ENCODE peak calls at places on chromosomes 13 and 19, in eight cellular contexts. R is ascending aorta, O is brain microvascular endothelial cell, G is right atrium auricular region, K is body of pancreas, U is psoas muscle, D is bronchial epithelial cell, Q is Panc1. P is an unnamed sample.

GRCh38 chr19:18536475-18536874 is 6.9 kb downstream of the FKBP8 start:
- DNase-seq in R (no peak), O (no peak), G (no peak), K (no peak), U (no peak), D (no peak), Q (no peak), P (no peak)

GRCh38 chr19:54275951-54276350 is 5.0 kb downstream of the LILRB2 start:
- DNase-seq in R (no peak), O (no peak), G (peak), K (no peak), U (no peak), D (no peak), Q (no peak), P (no peak)

GRCh38 chr13:24709186-24709913 is 29.1 kb downstream of the ATP12A start:
- DNase-seq in R (peak), O (no peak), G (no peak), K (no peak), U (no peak), D (no peak), Q (no peak), P (no peak)

GRCh38 chr13:26037302-26037701 is 14.5 kb downstream of the SHISA2 start:
- DNase-seq in R (no peak), O (no peak), G (no peak), K (no peak), U (no peak), D (peak), Q (no peak), P (no peak)

GRCh38 chr13:90485441-90485840 is 862.0 kb upstream of the MIR17HG start:
- DNase-seq in R (no peak), O (peak), G (no peak), K (no peak), U (no peak), D (peak), Q (no peak), P (peak)

GRCh38 chr19:34555447-34555846 is 73.9 kb downstream of the WTIP start:
- DNase-seq in R (no peak), O (peak), G (no peak), K (no peak), U (no peak), D (peak), Q (no peak), P (no peak)

GRCh38 chr13:94088742-94089141 is 390.7 kb downstream of the DCT start:
- DNase-seq in R (no peak), O (no peak), G (no peak), K (no peak), U (no peak), D (no peak), Q (no peak), P (no peak)

GRCh38 chr13:28046981-28047380 is 53.4 kb downstream of the FLT3 start:
- DNase-seq in R (no peak), O (peak), G (no peak), K (no peak), U (no peak), D (no peak), Q (no peak), P (no peak)

GRCh38 chr13:46526763-46527162 is 26.2 kb upstream of the LRCH1 start:
- DNase-seq in R (no peak), O (no peak), G (no peak), K (no peak), U (no peak), D (no peak), Q (no peak), P (no peak)

GRCh38 chr13:24746618-24747247 is 17.2 kb upstream of the RNF17 start:
- DNase-seq in R (no peak), O (no peak), G (no peak), K (no peak), U (no peak), D (no peak), Q (no peak), P (no peak)

GRCh38 chr19:33496016-33496415 is 25.6 kb downstream of the PEPD start:
- DNase-seq in R (no peak), O (no peak), G (no peak), K (no peak), U (no peak), D (no peak), Q (no peak), P (no peak)

GRCh38 chr19:7199613-7200533 is 94.3 kb downstream of the INSR start:
- DNase-seq in R (no peak), O (no peak), G (no peak), K (peak), U (no peak), D (no peak), Q (no peak), P (no peak)

GRCh38 chr19:49042177-49042576 is 1.5 kb upstream of the CGB5 start:
- DNase-seq in R (no peak), O (peak), G (no peak), K (no peak), U (no peak), D (peak), Q (no peak), P (no peak)

GRCh38 chr13:73259061-73259908 is 200.5 kb downstream of the KLF5 start:
- DNase-seq in R (no peak), O (no peak), G (no peak), K (no peak), U (no peak), D (no peak), Q (no peak), P (no peak)

DNA sequence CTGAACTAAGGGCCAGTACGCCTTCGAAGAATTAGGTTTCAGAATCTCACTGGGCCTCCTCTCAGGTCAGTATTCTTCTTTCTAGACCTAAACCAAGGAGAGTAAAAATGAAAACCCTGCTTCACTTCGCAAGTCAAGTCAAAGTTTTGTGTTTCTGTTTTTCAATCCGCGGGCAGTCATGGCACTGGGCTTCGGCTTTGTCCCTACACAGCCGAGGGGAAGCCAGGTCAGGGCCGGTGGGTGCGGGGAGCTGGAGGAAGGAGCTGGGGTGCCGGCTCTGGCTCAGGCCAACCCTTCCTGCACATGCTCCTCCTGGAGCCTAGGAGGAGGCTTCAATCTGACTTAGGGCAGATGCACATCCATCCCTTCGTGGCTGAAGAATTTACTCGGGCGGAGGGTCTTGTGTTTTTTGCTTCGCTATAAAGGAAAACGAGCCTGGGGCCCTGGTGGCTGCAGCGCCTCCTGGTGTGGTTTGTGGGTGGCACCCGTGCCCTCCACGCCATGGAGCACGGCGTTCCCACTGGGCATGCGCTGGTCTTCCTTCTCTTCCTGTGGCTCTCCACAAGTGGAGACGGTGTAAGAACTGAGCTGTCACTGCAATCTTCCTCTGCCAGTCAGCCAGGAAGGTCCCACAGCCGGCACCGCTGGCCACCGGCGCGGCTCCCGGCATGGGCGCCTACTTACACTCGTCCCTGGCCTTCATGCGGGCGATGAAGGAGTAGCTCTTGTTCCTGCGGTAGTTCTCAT is 22.5 kb downstream of the C19orf44 start:
- DNase-seq in R (no peak), O (no peak), G (no peak), K (no peak), U (no peak), D (no peak), Q (no peak), P (no peak)
- TF ChIP-seq CTCF in R (no peak), O (peak), G (no peak), K (no peak), U (no peak), D (peak), Q (no peak), P (peak)

DNA sequence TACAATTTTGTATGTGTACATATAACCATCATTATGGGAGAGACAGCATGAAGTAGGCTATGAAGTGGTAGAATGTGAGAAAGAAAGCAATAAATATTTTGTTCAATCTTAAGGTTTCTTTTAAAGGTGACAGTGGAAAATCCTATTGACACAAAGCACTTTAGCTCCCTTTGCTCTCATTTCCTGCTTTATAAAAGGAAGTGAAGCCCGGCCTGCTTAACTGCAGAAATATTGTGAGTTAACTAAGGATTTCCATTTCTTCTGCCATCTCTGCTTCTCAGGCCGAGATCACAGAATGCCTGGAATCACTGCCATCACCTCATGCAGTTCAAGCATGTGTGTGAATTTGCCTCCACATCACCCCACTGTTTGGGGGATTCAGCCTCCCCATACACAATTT is 83.5 kb downstream of the FRY start:
- DNase-seq in R (no peak), O (no peak), G (no peak), K (no peak), U (no peak), D (no peak), Q (no peak), P (no peak)
- H3K4me3 ChIP-seq in R (no peak), O (no peak), G (no peak), K (no peak), U (no peak), D (no peak), Q (no peak), P (no peak)

DNA sequence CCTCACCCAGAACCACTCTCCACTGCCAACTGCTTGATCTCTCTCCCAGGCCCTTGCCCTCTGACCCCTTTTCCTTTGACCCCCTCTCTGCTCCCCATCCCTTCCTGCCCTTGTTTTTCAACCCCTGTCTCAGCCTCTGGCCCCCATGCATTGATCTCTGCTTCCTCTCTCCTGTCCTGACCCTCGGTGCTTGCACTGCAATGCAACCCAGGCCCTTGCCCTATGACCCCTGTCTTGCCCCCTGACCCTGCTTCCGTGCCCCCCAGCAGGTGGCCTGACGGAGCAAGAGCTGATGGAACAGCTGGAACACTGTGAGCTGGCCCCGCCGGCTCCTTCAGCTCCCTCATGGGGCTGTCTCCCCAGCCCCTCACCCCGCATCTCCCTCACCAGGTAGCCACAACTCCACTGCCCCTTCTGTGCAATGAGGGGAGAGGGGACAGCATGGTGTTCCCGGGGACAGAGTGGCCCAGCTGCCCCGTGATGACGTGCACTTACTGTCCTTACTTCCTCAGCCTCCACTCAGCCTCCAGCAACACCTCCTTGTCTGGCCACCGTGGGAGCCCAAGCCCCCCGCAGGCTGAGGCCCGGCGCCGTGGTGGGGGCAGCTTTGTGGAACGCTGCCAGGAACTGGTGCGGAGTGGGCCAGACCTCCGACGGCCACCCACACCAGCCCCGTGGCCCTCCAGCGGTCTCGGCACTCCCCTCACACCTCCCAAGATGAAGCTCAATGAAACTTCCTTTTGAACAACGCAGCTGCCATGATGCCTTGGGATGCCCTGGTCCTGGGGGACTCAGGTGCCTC is 10.5 kb upstream of the LTBP4 start:
- DNase-seq in R (no peak), O (no peak), G (no peak), K (no peak), U (no peak), D (no peak), Q (no peak), P (no peak)
- TF ChIP-seq CTCF in R (no peak), O (no peak), G (no peak), K (no peak), U (no peak), D (no peak), Q (no peak), P (no peak)

GRCh38 chr19:3099347-3100145 is 5.4 kb downstream of the GNA11 start:
- DNase-seq in R (no peak), O (no peak), G (no peak), K (no peak), U (no peak), D (no peak), Q (no peak), P (no peak)
- H3K4me3 ChIP-seq in R (peak), O (no peak), G (peak), K (no peak), U (peak), D (no peak), Q (no peak), P (no peak)

DNA sequence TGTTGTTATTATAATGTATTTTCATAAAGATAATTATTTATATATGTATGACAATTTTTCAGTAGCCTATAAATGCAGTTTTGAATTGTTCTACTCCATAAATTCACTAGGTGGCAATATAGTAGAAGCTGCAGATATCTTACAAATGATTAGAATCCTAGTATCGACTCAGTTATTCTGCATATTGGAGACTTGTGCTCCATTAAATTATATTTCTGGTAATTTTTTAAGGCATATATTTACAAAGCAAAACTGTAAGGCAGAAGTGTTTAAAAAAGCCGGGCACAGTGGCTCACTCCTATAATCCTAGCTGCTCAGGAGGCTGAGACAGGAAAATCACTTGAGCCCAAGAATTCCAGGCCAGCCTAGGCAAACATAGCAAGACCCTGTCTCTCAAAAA is 58.7 kb downstream of the DPY19L3 start:
- DNase-seq in R (no peak), O (no peak), G (no peak), K (no peak), U (no peak), D (peak), Q (peak), P (no peak)
- TF ChIP-seq CTCF in R (peak), O (peak), G (no peak), K (peak), U (peak), D (no peak), Q (peak), P (peak)

GRCh38 chr13:36675213-36675536 is 1.4 kb downstream of the SERTM1 start:
- DNase-seq in R (no peak), O (no peak), G (no peak), K (no peak), U (no peak), D (no peak), Q (no peak), P (no peak)

GRCh38 chr13:36674337-36675212 is 755 bp downstream of the SERTM1 start:
- DNase-seq in R (no peak), O (no peak), G (no peak), K (no peak), U (no peak), D (no peak), Q (no peak), P (no peak)

GRCh38 chr13:36673352-36673751 is 468 bp upstream of the SERTM1 start:
- DNase-seq in R (no peak), O (no peak), G (no peak), K (no peak), U (no peak), D (no peak), Q (no peak), P (no peak)

GRCh38 chr13:36673838-36674326 is at the start of gene SERTM1:
- DNase-seq in R (no peak), O (no peak), G (no peak), K (no peak), U (no peak), D (no peak), Q (no peak), P (peak)
- H3K4me3 ChIP-seq in R (peak), O (peak), G (peak), K (no peak), U (peak), D (no peak), Q (no peak), P (peak)

GRCh38 chr13:54261856-54262255 is 1233.2 kb downstream of the OLFM4 start:
- DNase-seq in R (no peak), O (no peak), G (no peak), K (no peak), U (no peak), D (no peak), Q (no peak), P (no peak)
- TF ChIP-seq CTCF in R (no peak), O (no peak), G (no peak), K (no peak), U (no peak), D (no peak), Q (no peak), P (no peak)

GRCh38 chr13:51589793-51590192 is 5.5 kb downstream of the WDFY2 start:
- DNase-seq in R (no peak), O (no peak), G (no peak), K (no peak), U (no peak), D (no peak), Q (no peak), P (no peak)
- H3K4me3 ChIP-seq in R (no peak), O (no peak), G (no peak), K (no peak), U (no peak), D (no peak), Q (no peak), P (no peak)

P was measured in retinal pigment epithelial cell.